ENCODE peak calls at places on chromosome 12, in five cellular contexts. B is K562, C is H1, D is GM12878, Z is HepG2. Y is an unnamed sample.

GRCh38 chr12:120099738-120100137 is 16.8 kb downstream of the RAB35 start:
- DNase-seq in B (no peak), C (no peak), D (no peak), Z (no peak), Y (no peak)

GRCh38 chr12:13376627-13377373 is 180.3 kb downstream of the EMP1 start:
- DNase-seq in B (no peak), C (peak), D (no peak), Z (no peak), Y (peak)

GRCh38 chr12:64181504-64182291 is 40.4 kb downstream of the KICS2 start:
- DNase-seq in B (peak), C (no peak), D (no peak), Z (peak), Y (peak)

GRCh38 chr12:71216725-71217579 is 59.2 kb upstream of the TSPAN8 start:
- DNase-seq in B (peak), C (no peak), D (no peak), Z (peak), Y (peak)

GRCh38 chr12:18897816-18898215 is 159.9 kb downstream of the CAPZA3 start:
- DNase-seq in B (no peak), C (no peak), D (no peak), Z (no peak), Y (no peak)

GRCh38 chr12:92132282-92132681 is 13.4 kb downstream of the BTG1 start:
- DNase-seq in B (no peak), C (no peak), D (no peak), Z (no peak), Y (no peak)

GRCh38 chr12:98402081-98402480 is 113.3 kb upstream of the TMPO start:
- DNase-seq in B (no peak), C (no peak), D (no peak), Z (peak), Y (peak)

GRCh38 chr12:7797698-7798398 is 8.6 kb downstream of the NANOG start:
- DNase-seq in B (no peak), C (no peak), D (no peak), Z (no peak), Y (no peak)

GRCh38 chr12:132500137-132500855 is 10.3 kb downstream of the FBRSL1 start:
- DNase-seq in B (no peak), C (no peak), D (no peak), Z (no peak), Y (no peak)

GRCh38 chr12:2805146-2805525 is 7.3 kb upstream of the ITFG2 start:
- DNase-seq in B (no peak), C (no peak), D (no peak), Z (no peak), Y (no peak)

GRCh38 chr12:57476993-57477709 is 2.5 kb downstream of the ARHGAP9 start:
- DNase-seq in B (no peak), C (no peak), D (no peak), Z (no peak), Y (no peak)

GRCh38 chr12:101379149-101379548 is 28.4 kb downstream of the ARL1 start:
- DNase-seq in B (no peak), C (no peak), D (no peak), Z (no peak), Y (no peak)

GRCh38 chr12:109446869-109447268 is 30.2 kb downstream of the KCTD10 start:
- DNase-seq in B (no peak), C (no peak), D (no peak), Z (no peak), Y (no peak)

GRCh38 chr12:49244161-49244560 is 20.7 kb upstream of the TUBA1C start:
- DNase-seq in B (no peak), C (no peak), D (no peak), Z (no peak), Y (no peak)

GRCh38 chr12:50706606-50707005 is 57.3 kb upstream of the ATF1 start:
- DNase-seq in B (no peak), C (no peak), D (no peak), Z (no peak), Y (no peak)

GRCh38 chr12:31682136-31682962 is 22.9 kb downstream of the ETFBKMT start:
- DNase-seq in B (peak), C (peak), D (peak), Z (peak), Y (peak)

GRCh38 chr12:51320311-51320694 is 3.7 kb downstream of the BIN2 start:
- DNase-seq in B (no peak), C (no peak), D (no peak), Z (no peak), Y (no peak)

GRCh38 chr12:110141389-110141788 is 17.2 kb downstream of the IFT81 start:
- DNase-seq in B (no peak), C (no peak), D (no peak), Z (no peak), Y (no peak)

GRCh38 chr12:82708056-82708455 is 21.4 kb downstream of the TMTC2 start:
- DNase-seq in B (no peak), C (no peak), D (no peak), Z (no peak), Y (no peak)

GRCh38 chr12:88153959-88154358 is 11.9 kb downstream of the TMTC3 start:
- DNase-seq in B (no peak), C (no peak), D (no peak), Z (peak), Y (peak)

GRCh38 chr12:108306014-108306501 is 33.1 kb downstream of the CMKLR1 start:
- DNase-seq in B (peak), C (no peak), D (no peak), Z (no peak), Y (no peak)
- H3K4me2 ChIP-seq in B (no peak), C (no peak), D (peak), Z (peak), Y (no peak)

GRCh38 chr12:77166711-77167110 is 101.3 kb upstream of the E2F7 start:
- DNase-seq in B (no peak), C (no peak), D (no peak), Z (no peak), Y (no peak)

GRCh38 chr12:77167801-77168200 is 102.4 kb upstream of the E2F7 start:
- DNase-seq in B (no peak), C (no peak), D (no peak), Z (no peak), Y (no peak)

GRCh38 chr12:77160931-77161330 is 95.6 kb upstream of the E2F7 start:
- DNase-seq in B (no peak), C (no peak), D (no peak), Z (no peak), Y (no peak)

GRCh38 chr12:77161944-77162343 is 96.6 kb upstream of the E2F7 start:
- DNase-seq in B (no peak), C (no peak), D (no peak), Z (no peak), Y (no peak)

DNA sequence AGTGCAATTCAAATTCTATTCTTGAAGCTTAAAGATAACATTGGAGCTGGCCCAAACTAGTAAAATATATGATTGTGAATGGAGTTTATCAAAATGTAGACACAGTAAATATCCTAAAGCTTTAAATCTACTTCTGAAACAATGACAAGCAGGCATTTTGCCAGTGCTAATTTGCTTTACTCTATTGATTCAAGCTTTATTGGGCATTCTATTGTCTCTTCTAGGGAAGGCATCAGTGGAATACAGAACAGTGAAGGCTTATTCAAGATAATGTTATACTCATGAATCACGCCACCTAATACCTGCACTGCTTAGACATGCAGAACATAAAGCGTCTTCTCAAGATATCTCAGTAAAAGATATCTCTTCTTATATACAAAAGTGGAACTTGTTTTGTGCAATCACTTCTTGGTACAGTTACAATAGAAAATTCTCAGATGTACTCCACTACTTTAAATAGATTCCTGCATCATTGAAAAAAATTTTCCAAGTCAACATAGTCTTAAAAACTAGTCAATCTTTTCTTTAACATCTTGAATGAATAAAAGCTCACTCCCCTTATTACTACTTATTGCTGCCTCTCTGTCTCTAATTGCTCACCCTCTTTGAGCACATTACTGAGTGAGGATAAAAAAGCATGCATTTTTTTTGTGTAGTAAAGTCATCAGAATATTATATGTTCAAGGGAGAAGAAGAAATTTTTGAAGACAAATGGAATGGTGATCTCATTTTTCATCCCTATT is 97.9 kb upstream of the E2F7 start:
- DNase-seq in B (no peak), C (no peak), D (no peak), Z (no peak), Y (no peak)
- TF ChIP-seq HDAC2 in B (no peak), C (no peak), D (no peak), Z (no peak), Y (no peak)

GRCh38 chr12:5243014-5243413 is 188.9 kb upstream of the NTF3 start:
- DNase-seq in B (no peak), C (no peak), D (no peak), Z (no peak), Y (no peak)

GRCh38 chr12:5248230-5248629 is 183.7 kb upstream of the NTF3 start:
- DNase-seq in B (no peak), C (no peak), D (no peak), Z (no peak), Y (no peak)

GRCh38 chr12:5247144-5247543 is 184.8 kb upstream of the NTF3 start:
- DNase-seq in B (no peak), C (no peak), D (no peak), Z (no peak), Y (no peak)

GRCh38 chr12:5244513-5244972 is 187.4 kb upstream of the NTF3 start:
- DNase-seq in B (peak), C (no peak), D (no peak), Z (no peak), Y (no peak)

GRCh38 chr12:5246196-5246595 is 185.7 kb upstream of the NTF3 start:
- DNase-seq in B (no peak), C (no peak), D (no peak), Z (no peak), Y (no peak)
- H3K4me2 ChIP-seq in B (no peak), C (peak), D (no peak), Z (no peak), Y (no peak)

GRCh38 chr12:67909091-67909531 is 80.1 kb upstream of the IFNG-AS1 start:
- DNase-seq in B (no peak), C (no peak), D (no peak), Z (no peak), Y (no peak)

GRCh38 chr12:67910360-67911292 is 78.6 kb upstream of the IFNG-AS1 start:
- DNase-seq in B (no peak), C (no peak), D (no peak), Z (no peak), Y (peak)

GRCh38 chr12:67911293-67911637 is 78.0 kb upstream of the IFNG-AS1 start:
- DNase-seq in B (no peak), C (no peak), D (no peak), Z (no peak), Y (no peak)

GRCh38 chr12:67911789-67912188 is 77.5 kb upstream of the IFNG-AS1 start:
- DNase-seq in B (no peak), C (no peak), D (no peak), Z (no peak), Y (no peak)

DNA sequence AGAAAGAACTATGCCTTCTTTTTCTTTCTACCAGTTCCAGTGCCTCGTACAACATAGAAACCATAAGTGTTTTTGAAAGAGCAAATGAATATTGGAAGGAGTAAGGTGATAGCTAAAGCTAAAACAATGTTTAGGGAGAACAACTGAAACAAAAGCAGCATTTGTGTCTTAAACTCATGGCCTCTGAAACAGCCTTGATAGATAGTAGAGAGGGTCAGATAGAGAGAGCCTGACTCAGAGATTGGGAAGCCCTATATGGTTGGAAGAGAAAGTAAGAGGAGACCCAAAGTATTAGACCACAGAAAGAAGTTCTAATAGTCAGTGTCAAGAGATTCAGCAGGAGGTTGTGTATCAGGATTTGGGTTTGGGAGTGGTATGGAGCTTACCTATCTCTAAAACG is 79.6 kb upstream of the IFNG-AS1 start:
- DNase-seq in B (no peak), C (no peak), D (no peak), Z (no peak), Y (no peak)
- TF ChIP-seq HDAC2 in B (no peak), C (no peak), D (no peak), Z (no peak), Y (no peak)

GRCh38 chr12:765861-766260 is 13.5 kb downstream of the WNK1 start:
- DNase-seq in B (no peak), C (no peak), D (no peak), Z (no peak), Y (no peak)
- H3K4me2 ChIP-seq in B (no peak), C (no peak), D (no peak), Z (no peak), Y (no peak)

GRCh38 chr12:121649819-121650353 is 19.6 kb downstream of the MORN3 start:
- DNase-seq in B (peak), C (no peak), D (no peak), Z (no peak), Y (no peak)
- TF ChIP-seq HDAC2 in B (peak), C (no peak), D (no peak), Z (no peak), Y (no peak)

GRCh38 chr12:116934908-116935698 is 24.4 kb downstream of the FBXW8 start:
- DNase-seq in B (no peak), C (no peak), D (no peak), Z (no peak), Y (no peak)

GRCh38 chr12:116933512-116934246 is 22.9 kb downstream of the FBXW8 start:
- DNase-seq in B (no peak), C (no peak), D (no peak), Z (no peak), Y (no peak)

GRCh38 chr12:116931665-116932064 is 20.9 kb downstream of the FBXW8 start:
- DNase-seq in B (no peak), C (no peak), D (no peak), Z (no peak), Y (no peak)

GRCh38 chr12:116929885-116930284 is 19.1 kb downstream of the FBXW8 start:
- DNase-seq in B (no peak), C (no peak), D (no peak), Z (peak), Y (no peak)

DNA sequence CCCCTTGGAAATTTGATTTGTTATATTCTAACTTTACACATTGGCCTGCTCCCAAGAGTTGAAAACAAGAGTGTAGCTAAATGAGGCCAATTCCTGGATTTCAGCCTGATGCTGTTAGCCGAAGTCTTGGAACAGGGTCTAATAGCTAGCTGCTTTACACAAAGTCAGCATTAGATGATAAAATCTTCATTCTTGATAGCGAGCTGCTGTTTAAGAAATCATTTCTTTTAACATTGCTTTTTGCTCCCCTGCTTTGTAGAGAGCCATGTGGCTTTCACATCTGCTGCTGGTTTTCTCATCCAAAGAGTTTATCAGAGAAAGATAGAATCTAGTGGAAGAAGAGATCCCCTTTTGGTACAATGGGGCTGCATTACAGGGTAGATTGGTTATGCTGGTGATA is 22.4 kb downstream of the FBXW8 start:
- DNase-seq in B (no peak), C (no peak), D (no peak), Z (no peak), Y (no peak)
- H3K4me2 ChIP-seq in B (no peak), C (no peak), D (no peak), Z (no peak), Y (no peak)

GRCh38 chr12:17875230-17875629 is 214.8 kb downstream of the RERGL start:
- DNase-seq in B (no peak), C (no peak), D (no peak), Z (no peak), Y (peak)
- TF ChIP-seq HDAC2 in B (no peak), C (no peak), D (no peak), Z (no peak), Y (no peak)